ENCODE peak calls at places on chromosomes 7 and 10, in six cellular contexts. F is lower leg skin, M is astrocyte of the spinal cord, R is upper lobe of right lung, O is fibroblast of pulmonary artery, L is tibial artery. V is an unnamed sample.

GRCh38 chr7:112205348-112206237 is 606 bp downstream of the DOCK4 start:
- DNase-seq in F (peak), M (peak), R (peak), O (peak), L (peak), V (peak)

GRCh38 chr10:28857164-28857563 is 179.8 kb downstream of the BAMBI start:
- DNase-seq in F (no peak), M (no peak), R (no peak), O (no peak), L (no peak), V (no peak)

GRCh38 chr10:127300868-127301321 is 104.5 kb upstream of the INSYN2A start:
- DNase-seq in F (no peak), M (no peak), R (no peak), O (no peak), L (peak), V (no peak)

GRCh38 chr7:153432056-153432455 is 620.1 kb upstream of the DPP6 start:
- DNase-seq in F (no peak), M (no peak), R (no peak), O (no peak), L (no peak), V (no peak)

GRCh38 chr7:7771452-7771851 is 53.0 kb upstream of the RPA3 start:
- DNase-seq in F (no peak), M (no peak), R (no peak), O (no peak), L (no peak), V (no peak)

GRCh38 chr10:74900297-74900696 is 73.9 kb downstream of the KAT6B start:
- DNase-seq in F (no peak), M (no peak), R (no peak), O (no peak), L (no peak), V (no peak)

GRCh38 chr7:96388166-96388565 is 66.3 kb upstream of the SLC25A13 start:
- DNase-seq in F (no peak), M (peak), R (no peak), O (peak), L (no peak), V (peak)

GRCh38 chr7:151645311-151645710 is 125.6 kb upstream of the RHEB start:
- DNase-seq in F (peak), M (no peak), R (no peak), O (no peak), L (no peak), V (peak)

GRCh38 chr7:28349637-28350036 is 62.7 kb upstream of the CREB5 start:
- DNase-seq in F (no peak), M (no peak), R (no peak), O (no peak), L (no peak), V (peak)

GRCh38 chr7:513521-514166 is 6.0 kb downstream of the PDGFA start:
- DNase-seq in F (no peak), M (peak), R (no peak), O (peak), L (no peak), V (peak)

DNA sequence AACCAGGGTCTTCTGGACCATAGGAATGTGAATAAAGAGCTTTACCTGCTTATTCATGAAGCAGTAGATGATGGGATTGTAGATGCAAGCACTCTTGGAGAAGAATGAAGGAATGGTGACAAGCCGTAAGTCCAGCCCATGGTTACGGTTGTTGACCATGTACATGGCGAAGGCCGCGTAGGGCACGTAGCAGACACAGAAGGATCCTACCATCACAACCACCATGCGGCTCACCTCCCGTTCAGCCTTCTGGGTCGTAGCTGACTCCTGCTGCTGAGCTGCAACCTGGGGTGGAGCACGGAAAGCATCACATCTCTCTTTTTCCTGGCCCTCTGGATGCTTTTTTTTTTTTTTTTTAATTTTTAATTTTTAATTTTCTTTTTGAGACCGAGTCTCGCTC is 2.0 kb downstream of the OPN1SW start:
- DNase-seq in F (no peak), M (no peak), R (no peak), O (no peak), L (no peak), V (no peak)
- TF ChIP-seq CTCF in F (no peak), M (no peak), R (no peak), O (no peak), L (no peak), V (no peak)

DNA sequence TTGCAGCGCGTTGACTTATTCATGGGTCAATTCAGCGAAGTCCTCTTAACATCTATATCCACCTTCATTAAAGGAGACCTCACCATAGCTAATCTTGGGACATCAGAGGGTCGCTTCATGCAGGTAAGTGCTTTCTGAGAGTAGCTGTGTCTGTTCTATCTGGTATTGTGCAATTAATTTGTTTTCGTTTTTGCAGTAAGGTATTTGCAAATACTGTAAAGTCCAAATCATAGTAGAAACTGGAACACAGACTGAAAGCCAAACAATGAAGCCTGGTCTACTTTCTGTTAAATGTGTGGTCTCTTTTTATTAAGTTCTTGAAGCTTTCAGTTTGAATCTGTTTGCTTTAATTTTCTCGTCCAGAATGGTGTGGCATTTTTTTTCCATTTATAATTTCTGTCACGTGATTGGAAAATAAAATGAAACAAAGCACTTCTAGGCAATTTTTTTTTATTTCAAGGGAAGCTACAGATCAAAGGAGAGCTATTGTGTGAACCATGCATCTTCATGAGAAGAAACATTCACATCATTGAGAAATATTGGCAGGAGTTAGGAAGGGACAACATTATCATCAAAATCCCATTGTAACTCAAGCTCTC is 59.8 kb downstream of the MET start:
- DNase-seq in F (no peak), M (no peak), R (no peak), O (no peak), L (no peak), V (no peak)
- H3K4me3 ChIP-seq in F (no peak), M (no peak), R (no peak), O (no peak), L (no peak), V (no peak)

GRCh38 chr7:47581821-47582747 is at the start of gene TNS3:
- DNase-seq in F (no peak), M (no peak), R (peak), O (peak), L (peak), V (no peak)
- TF ChIP-seq CTCF in F (no peak), M (no peak), R (peak), O (no peak), L (peak), V (no peak)

DNA sequence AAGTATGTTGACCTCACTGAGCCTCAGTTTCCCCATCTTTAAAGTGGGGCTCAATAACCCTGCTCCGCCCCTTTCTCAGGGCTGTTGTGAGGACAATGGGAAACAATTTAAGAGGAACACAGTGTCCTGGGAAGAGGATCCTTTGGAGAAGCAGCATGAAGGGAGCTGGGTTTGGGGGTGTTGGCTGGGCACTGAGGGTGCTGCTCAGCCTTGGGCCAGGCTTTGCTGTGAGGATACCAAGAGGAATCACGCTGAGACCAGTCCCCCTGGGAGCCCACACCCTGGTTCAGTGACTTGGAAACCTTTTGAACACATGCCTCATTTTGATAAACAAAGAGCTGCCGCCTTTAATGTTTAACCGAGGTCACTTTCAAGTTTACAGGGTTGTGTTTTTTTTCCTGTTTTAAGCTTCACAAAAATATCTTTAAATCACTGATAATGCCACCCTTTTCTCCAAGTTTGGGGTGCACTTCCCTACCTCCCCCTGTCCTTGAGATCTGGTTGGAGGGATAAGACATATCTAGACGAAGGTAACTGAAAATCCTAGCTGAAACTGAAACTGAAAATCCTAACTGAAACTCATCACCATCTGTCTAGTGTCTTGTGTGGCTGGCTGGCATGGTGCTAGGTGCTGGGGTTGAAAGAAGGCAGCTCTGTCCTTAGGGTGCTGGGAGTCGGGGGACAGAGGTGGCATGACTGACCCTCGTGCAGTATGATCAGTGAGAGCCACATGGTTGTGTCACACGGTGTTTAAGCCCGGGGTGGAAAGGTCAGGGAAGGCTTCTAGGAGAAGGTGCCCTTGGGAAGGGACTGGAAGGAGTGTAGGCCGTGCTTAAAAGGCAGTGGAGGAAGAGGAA is 27.7 kb downstream of the ZNF775 start:
- DNase-seq in F (peak), M (no peak), R (peak), O (no peak), L (no peak), V (no peak)
- H3K4me3 ChIP-seq in F (no peak), M (no peak), R (peak), O (peak), L (peak), V (no peak)

GRCh38 chr7:141752634-141753033 is 11.3 kb upstream of the TAS2R3 start:
- DNase-seq in F (no peak), M (no peak), R (no peak), O (peak), L (no peak), V (peak)

DNA sequence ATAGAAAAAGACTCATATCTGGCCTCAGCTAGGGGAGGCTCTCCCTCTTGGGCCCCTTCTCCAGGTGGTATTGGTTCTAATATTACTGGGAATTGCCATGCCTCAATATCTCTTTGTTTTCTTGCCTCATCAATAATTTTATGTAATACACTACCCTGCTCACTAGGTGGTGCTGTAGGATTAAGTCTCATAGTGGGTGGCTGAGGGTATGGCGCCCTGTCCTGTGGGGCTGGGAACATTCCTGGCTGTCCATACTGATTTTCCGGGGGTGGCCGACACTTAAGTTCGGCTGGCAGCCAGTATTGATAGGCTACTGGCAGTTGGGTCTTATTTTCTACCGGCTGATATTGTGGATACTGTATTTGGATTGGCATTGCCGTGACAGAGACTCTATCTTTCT is 9.0 kb upstream of the TAS2R3 start:
- DNase-seq in F (no peak), M (no peak), R (no peak), O (peak), L (no peak), V (peak)
- TF ChIP-seq CTCF in F (no peak), M (peak), R (peak), O (peak), L (no peak), V (peak)